ENCODE peak calls at places on chromosomes 7 and 10, in seven cellular contexts. One of them, this sample, is unnamed.

GRCh38 chr7:135245226-135245625 is 11.6 kb downstream of the STRA8 start:
- DNase-seq in CD4-positive, alpha-beta memory T cell: no peak
- DNase-seq in prostate gland: no peak
- DNase-seq in iPS DF 6.9: no peak
- DNase-seq in brain microvascular endothelial cell: no peak
- DNase-seq in psoas muscle: no peak
- DNase-seq in neuronal stem cell: no peak
- DNase-seq in this sample: no peak

GRCh38 chr7:71507665-71508064 is 375.7 kb downstream of the GALNT17 start:
- DNase-seq in CD4-positive, alpha-beta memory T cell: no peak
- DNase-seq in prostate gland: no peak
- DNase-seq in iPS DF 6.9: no peak
- DNase-seq in brain microvascular endothelial cell: no peak
- DNase-seq in psoas muscle: no peak
- DNase-seq in neuronal stem cell: no peak
- DNase-seq in this sample: no peak

GRCh38 chr10:17787087-17787942 is 21.8 kb upstream of the MRC1 start:
- DNase-seq in CD4-positive, alpha-beta memory T cell: no peak
- DNase-seq in prostate gland: no peak
- DNase-seq in iPS DF 6.9: peak; percentile 29
- DNase-seq in brain microvascular endothelial cell: peak; percentile 93
- DNase-seq in psoas muscle: no peak
- DNase-seq in neuronal stem cell: no peak
- DNase-seq in this sample: no peak

GRCh38 chr10:14579405-14579804 is 195.3 kb downstream of the FAM107B start:
- DNase-seq in CD4-positive, alpha-beta memory T cell: no peak
- DNase-seq in prostate gland: no peak
- DNase-seq in iPS DF 6.9: no peak
- DNase-seq in brain microvascular endothelial cell: no peak
- DNase-seq in psoas muscle: no peak
- DNase-seq in neuronal stem cell: no peak
- DNase-seq in this sample: no peak

GRCh38 chr10:88546462-88546861 is 36.7 kb downstream of the RNLS start:
- DNase-seq in CD4-positive, alpha-beta memory T cell: no peak
- DNase-seq in prostate gland: no peak
- DNase-seq in iPS DF 6.9: no peak
- DNase-seq in brain microvascular endothelial cell: no peak
- DNase-seq in psoas muscle: no peak
- DNase-seq in neuronal stem cell: no peak
- DNase-seq in this sample: no peak

GRCh38 chr7:82444220-82445049 is 858 bp upstream of the CACNA2D1 start:
- DNase-seq in CD4-positive, alpha-beta memory T cell: no peak
- DNase-seq in prostate gland: peak; percentile 49
- DNase-seq in iPS DF 6.9: no peak
- DNase-seq in brain microvascular endothelial cell: no peak
- DNase-seq in psoas muscle: no peak
- DNase-seq in neuronal stem cell: peak; percentile 33
- DNase-seq in this sample: peak; percentile 48

GRCh38 chr7:68058014-68058413 is 1061.4 kb downstream of the TYW1 start:
- DNase-seq in CD4-positive, alpha-beta memory T cell: no peak
- DNase-seq in prostate gland: no peak
- DNase-seq in iPS DF 6.9: no peak
- DNase-seq in brain microvascular endothelial cell: no peak
- DNase-seq in psoas muscle: no peak
- DNase-seq in neuronal stem cell: no peak
- DNase-seq in this sample: no peak

GRCh38 chr10:131722525-131723264 is 178.1 kb upstream of the PPP2R2D start:
- DNase-seq in CD4-positive, alpha-beta memory T cell: no peak
- DNase-seq in prostate gland: no peak
- DNase-seq in iPS DF 6.9: no peak
- DNase-seq in brain microvascular endothelial cell: no peak
- DNase-seq in psoas muscle: no peak
- DNase-seq in neuronal stem cell: no peak
- DNase-seq in this sample: no peak

GRCh38 chr7:19491821-19492452 is 216.9 kb downstream of the POLR1F start:
- DNase-seq in CD4-positive, alpha-beta memory T cell: no peak
- DNase-seq in prostate gland: no peak
- DNase-seq in iPS DF 6.9: peak; percentile 9
- DNase-seq in brain microvascular endothelial cell: peak; percentile 40
- DNase-seq in psoas muscle: no peak
- DNase-seq in neuronal stem cell: no peak
- DNase-seq in this sample: peak; percentile 11

GRCh38 chr10:13450078-13450477 is 78.7 kb downstream of the BEND7 start:
- DNase-seq in CD4-positive, alpha-beta memory T cell: no peak
- DNase-seq in prostate gland: no peak
- DNase-seq in iPS DF 6.9: no peak
- DNase-seq in brain microvascular endothelial cell: no peak
- DNase-seq in psoas muscle: no peak
- DNase-seq in neuronal stem cell: no peak
- DNase-seq in this sample: no peak

GRCh38 chr7:107563761-107564552 is at the start of the genes COG5 and DUS4L:
- DNase-seq in CD4-positive, alpha-beta memory T cell: peak; percentile 85
- DNase-seq in prostate gland: peak; percentile 84
- DNase-seq in iPS DF 6.9: peak; percentile 47
- DNase-seq in brain microvascular endothelial cell: peak; percentile 70
- DNase-seq in psoas muscle: peak; percentile 92
- DNase-seq in neuronal stem cell: peak; percentile 81
- DNase-seq in this sample: peak; percentile 91
- H3K4me3 ChIP-seq in CD4-positive, alpha-beta memory T cell: peak within 1 kb of the TSS; percentile 76
- H3K4me3 ChIP-seq in prostate gland: peak within 1 kb of the TSS; percentile 90
- H3K4me3 ChIP-seq in iPS DF 6.9: peak within 1 kb of the TSS; percentile 92
- H3K4me3 ChIP-seq in brain microvascular endothelial cell: peak within 1 kb of the TSS; percentile 92
- H3K4me3 ChIP-seq in psoas muscle: peak within 1 kb of the TSS; percentile 84
- H3K4me3 ChIP-seq in neuronal stem cell: peak within 1 kb of the TSS; percentile 96
- H3K4me3 ChIP-seq in this sample: peak within 1 kb of the TSS; percentile 89

DNA sequence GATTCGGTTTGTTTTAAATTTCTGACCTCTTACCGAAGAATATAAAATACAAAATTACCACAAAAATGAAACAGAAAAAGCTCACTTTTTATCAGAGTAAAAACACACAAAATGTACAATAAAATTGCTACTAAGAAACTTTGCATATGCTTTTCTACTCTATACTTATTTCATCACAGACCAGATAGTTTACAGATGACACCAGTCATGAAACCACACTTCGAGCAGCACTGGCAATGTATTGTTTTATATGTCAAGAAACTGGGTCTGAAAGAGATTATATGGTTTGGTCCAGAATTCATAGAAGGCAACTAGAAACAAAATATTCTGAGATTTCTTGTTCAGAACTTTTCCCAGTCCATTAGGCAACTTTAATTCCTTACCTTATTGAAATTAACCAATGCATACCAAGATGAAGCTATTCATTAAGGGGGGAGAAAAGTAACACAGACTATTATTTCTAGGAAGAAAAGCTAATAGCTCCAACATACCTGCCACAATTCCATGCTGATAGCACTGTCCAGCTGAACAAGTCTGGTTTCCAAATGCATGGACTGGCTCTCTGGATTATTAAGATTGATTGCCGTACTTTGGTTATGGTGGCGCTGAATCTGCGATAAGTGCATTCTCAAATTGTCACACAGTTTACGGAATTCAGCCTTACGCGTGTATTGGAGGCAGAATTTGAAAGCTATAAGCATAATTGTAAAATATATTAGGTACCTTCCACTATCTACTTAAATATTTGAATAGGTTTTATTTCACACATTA is 10.0 kb downstream of the EIF3A start:
- DNase-seq in CD4-positive, alpha-beta memory T cell: no peak
- DNase-seq in prostate gland: no peak
- DNase-seq in iPS DF 6.9: no peak
- DNase-seq in brain microvascular endothelial cell: no peak
- DNase-seq in psoas muscle: no peak
- DNase-seq in neuronal stem cell: no peak
- DNase-seq in this sample: no peak
- H3K36me3 ChIP-seq in CD4-positive, alpha-beta memory T cell: peaks cover 55% of the 10 kb centered on the region
- H3K36me3 ChIP-seq in prostate gland: peaks cover 3% of the 10 kb centered on the region
- H3K36me3 ChIP-seq in iPS DF 6.9: peaks cover 17% of the 10 kb centered on the region
- H3K36me3 ChIP-seq in brain microvascular endothelial cell: peaks cover 62% of the 10 kb centered on the region
- H3K36me3 ChIP-seq in psoas muscle: peaks cover 85% of the 10 kb centered on the region
- H3K36me3 ChIP-seq in neuronal stem cell: peaks cover 94% of the 10 kb centered on the region
- H3K36me3 ChIP-seq in this sample: peaks cover 46% of the 10 kb centered on the region

DNA sequence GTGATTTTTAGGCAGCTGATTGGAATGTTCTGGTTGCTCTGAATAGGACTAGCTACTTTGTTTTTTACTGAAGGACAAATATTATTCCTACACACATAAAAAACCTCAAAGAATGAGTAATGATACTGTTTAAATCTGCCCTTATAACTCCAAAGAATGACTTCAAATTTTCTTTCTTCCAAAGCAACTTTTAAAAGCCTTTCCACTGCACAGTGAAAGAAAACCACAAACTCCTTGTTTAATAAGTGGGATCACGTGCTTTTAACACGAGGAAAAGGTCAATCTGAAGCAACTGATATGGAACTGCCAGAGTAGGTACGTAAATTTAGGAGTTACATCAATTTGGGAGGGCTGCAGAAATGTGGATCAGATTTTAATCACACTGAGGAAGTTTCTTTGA is 8.0 kb upstream of the PRKCQ start:
- DNase-seq in CD4-positive, alpha-beta memory T cell: no peak
- DNase-seq in prostate gland: no peak
- DNase-seq in iPS DF 6.9: no peak
- DNase-seq in brain microvascular endothelial cell: no peak
- DNase-seq in psoas muscle: no peak
- DNase-seq in neuronal stem cell: no peak
- DNase-seq in this sample: no peak
- H3K4me3 ChIP-seq in CD4-positive, alpha-beta memory T cell: no peak overlapping the region
- H3K4me3 ChIP-seq in prostate gland: no peak overlapping the region
- H3K4me3 ChIP-seq in iPS DF 6.9: no peak overlapping the region
- H3K4me3 ChIP-seq in brain microvascular endothelial cell: no peak overlapping the region
- H3K4me3 ChIP-seq in psoas muscle: no peak overlapping the region
- H3K4me3 ChIP-seq in neuronal stem cell: no peak overlapping the region
- H3K4me3 ChIP-seq in this sample: no peak overlapping the region

DNA sequence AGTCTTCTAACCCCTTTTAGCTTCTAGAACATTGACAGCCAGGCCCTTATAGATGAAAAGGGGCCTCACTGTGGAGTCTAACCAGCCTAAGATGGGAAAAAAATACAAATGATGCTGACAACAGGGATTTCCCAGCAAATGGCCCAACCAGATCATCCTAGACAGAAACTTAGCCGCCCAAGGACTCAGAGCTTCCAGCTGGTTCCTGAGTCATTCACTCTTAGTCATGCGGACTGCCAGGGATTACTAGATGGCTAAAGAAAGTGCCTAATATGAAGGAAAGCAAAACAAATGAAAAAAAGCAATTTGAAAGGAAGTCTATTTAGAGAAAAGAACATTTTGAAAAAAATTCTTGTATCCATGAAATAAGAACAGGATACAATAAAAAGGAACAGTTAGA is 23.7 kb downstream of the TSPAN14 start:
- DNase-seq in CD4-positive, alpha-beta memory T cell: no peak
- DNase-seq in prostate gland: no peak
- DNase-seq in iPS DF 6.9: no peak
- DNase-seq in brain microvascular endothelial cell: peak; percentile 96
- DNase-seq in psoas muscle: no peak
- DNase-seq in neuronal stem cell: no peak
- DNase-seq in this sample: no peak
- H3K36me3 ChIP-seq in CD4-positive, alpha-beta memory T cell: peaks cover 25% of the 10 kb centered on the region
- H3K36me3 ChIP-seq in prostate gland: no peaks in the 10 kb centered on the region
- H3K36me3 ChIP-seq in iPS DF 6.9: no peaks in the 10 kb centered on the region
- H3K36me3 ChIP-seq in brain microvascular endothelial cell: peaks cover 19% of the 10 kb centered on the region
- H3K36me3 ChIP-seq in psoas muscle: no peaks in the 10 kb centered on the region
- H3K36me3 ChIP-seq in neuronal stem cell: peaks cover 67% of the 10 kb centered on the region
- H3K36me3 ChIP-seq in this sample: no peaks in the 10 kb centered on the region

GRCh38 chr10:2919016-2919415 is 148.3 kb upstream of the PFKP start:
- DNase-seq in CD4-positive, alpha-beta memory T cell: no peak
- DNase-seq in prostate gland: no peak
- DNase-seq in iPS DF 6.9: no peak
- DNase-seq in brain microvascular endothelial cell: no peak
- DNase-seq in psoas muscle: no peak
- DNase-seq in neuronal stem cell: no peak
- DNase-seq in this sample: no peak
- H3K4me3 ChIP-seq in CD4-positive, alpha-beta memory T cell: no peak overlapping the region
- H3K4me3 ChIP-seq in prostate gland: no peak overlapping the region
- H3K4me3 ChIP-seq in iPS DF 6.9: no peak overlapping the region
- H3K4me3 ChIP-seq in brain microvascular endothelial cell: no peak overlapping the region
- H3K4me3 ChIP-seq in psoas muscle: no peak overlapping the region
- H3K4me3 ChIP-seq in neuronal stem cell: no peak overlapping the region
- H3K4me3 ChIP-seq in this sample: no peak overlapping the region

GRCh38 chr7:255721-256361 is 34.1 kb upstream of the FOXL3 start:
- DNase-seq in CD4-positive, alpha-beta memory T cell: no peak
- DNase-seq in prostate gland: no peak
- DNase-seq in iPS DF 6.9: no peak
- DNase-seq in brain microvascular endothelial cell: no peak
- DNase-seq in psoas muscle: peak; percentile 52
- DNase-seq in neuronal stem cell: no peak
- DNase-seq in this sample: no peak
- H3K36me3 ChIP-seq in CD4-positive, alpha-beta memory T cell: no peaks in the 10 kb centered on the region
- H3K36me3 ChIP-seq in prostate gland: peaks cover 4% of the 10 kb centered on the region
- H3K36me3 ChIP-seq in iPS DF 6.9: peaks cover 43% of the 10 kb centered on the region
- H3K36me3 ChIP-seq in brain microvascular endothelial cell: peaks cover 67% of the 10 kb centered on the region
- H3K36me3 ChIP-seq in psoas muscle: peaks cover 78% of the 10 kb centered on the region
- H3K36me3 ChIP-seq in neuronal stem cell: peaks cover 18% of the 10 kb centered on the region
- H3K36me3 ChIP-seq in this sample: peaks cover 14% of the 10 kb centered on the region

DNA sequence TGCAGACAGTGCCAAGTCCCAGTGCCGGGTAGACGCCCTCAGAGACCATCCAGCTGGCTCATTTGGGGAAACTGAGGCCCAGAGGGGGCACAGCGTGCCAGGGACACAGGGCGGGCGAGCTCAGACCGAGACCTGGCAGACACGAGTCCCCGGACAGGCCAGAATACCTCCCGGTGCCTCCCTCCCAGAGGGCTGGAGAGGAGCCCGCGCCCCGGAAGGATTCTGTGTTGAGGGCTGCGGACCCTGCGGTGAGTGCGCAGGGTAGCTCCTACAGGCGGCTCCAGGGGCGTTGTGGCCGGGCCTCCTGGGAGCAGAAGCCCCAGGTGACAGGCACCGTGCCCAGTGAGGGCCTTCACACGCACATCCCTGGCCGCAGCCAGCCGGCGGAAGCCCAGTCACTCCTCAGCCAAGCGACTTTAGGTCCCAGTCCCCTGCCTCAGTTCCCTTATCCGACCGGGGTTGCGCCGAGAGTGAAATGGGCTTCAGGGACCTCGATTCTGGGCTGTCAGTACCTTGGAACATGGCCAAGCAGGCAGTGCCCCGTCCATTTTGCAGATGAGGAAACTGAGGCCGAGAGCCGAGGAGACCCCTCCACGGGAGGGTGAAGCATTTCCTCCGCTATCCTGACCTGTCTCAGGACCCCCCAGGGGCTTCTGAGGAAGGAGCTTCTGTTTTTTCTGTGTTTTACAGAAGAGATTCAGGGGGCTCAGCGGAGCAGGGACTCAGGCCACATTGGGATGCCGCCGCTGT is 73.6 kb downstream of the ELFN1 start:
- DNase-seq in CD4-positive, alpha-beta memory T cell: no peak
- DNase-seq in prostate gland: no peak
- DNase-seq in iPS DF 6.9: no peak
- DNase-seq in brain microvascular endothelial cell: no peak
- DNase-seq in psoas muscle: no peak
- DNase-seq in neuronal stem cell: no peak
- DNase-seq in this sample: no peak
- H3K4me3 ChIP-seq in CD4-positive, alpha-beta memory T cell: no peak overlapping the region
- H3K4me3 ChIP-seq in prostate gland: no peak overlapping the region
- H3K4me3 ChIP-seq in iPS DF 6.9: no peak overlapping the region
- H3K4me3 ChIP-seq in brain microvascular endothelial cell: no peak overlapping the region
- H3K4me3 ChIP-seq in psoas muscle: no peak overlapping the region
- H3K4me3 ChIP-seq in neuronal stem cell: no peak overlapping the region
- H3K4me3 ChIP-seq in this sample: no peak overlapping the region